ENCODE peak calls at places on chromosomes 5 and 9, in ten cellular contexts. C is dorsolateral prefrontal cortex; Y is transverse colon; T is tibial artery; W is psoas muscle; G is PC-3; V is body of pancreas; Q is GM23248; I is HCT116; O is CD4-positive, CD25-positive, alpha-beta regulatory T cell. R is an unnamed sample.

GRCh38 chr9:90285946-90286345 is 356.7 kb downstream of the DIRAS2 start:
- DNase-seq in C (no peak), Y (no peak), T (no peak), W (no peak), G (no peak), V (no peak), Q (no peak), I (no peak), O (no peak), R (no peak)

GRCh38 chr9:119811030-119811429 is 441.8 kb upstream of the BRINP1 start:
- DNase-seq in C (no peak), Y (no peak), T (no peak), W (no peak), G (no peak), V (no peak), Q (peak; percentile 97), I (no peak), O (no peak), R (no peak)

GRCh38 chr5:91020065-91020800 is 362.9 kb downstream of the ARRDC3 start:
- DNase-seq in C (no peak), Y (no peak), T (no peak), W (no peak), G (no peak), V (no peak), Q (peak; percentile 12), I (no peak), O (no peak), R (no peak)

GRCh38 chr9:26656003-26656940 is 236.3 kb downstream of the CAAP1 start:
- DNase-seq in C (no peak), Y (no peak), T (no peak), W (no peak), G (peak; percentile 44), V (no peak), Q (peak; percentile 49), I (peak; percentile 10), O (no peak), R (no peak)

GRCh38 chr5:155728857-155729683 is 597.9 kb upstream of the SGCD start:
- DNase-seq in C (peak; percentile 35), Y (no peak), T (no peak), W (peak; percentile 66), G (no peak), V (no peak), Q (peak; percentile 53), I (no peak), O (no peak), R (no peak)

GRCh38 chr5:138610468-138611294 is 35.5 kb upstream of the HSPA9 start:
- DNase-seq in C (peak; percentile 43), Y (no peak), T (no peak), W (peak; percentile 52), G (no peak), V (no peak), Q (peak; percentile 16), I (no peak), O (no peak), R (no peak)

GRCh38 chr5:129392681-129393080 is 67.4 kb upstream of the ADAMTS19 start:
- DNase-seq in C (no peak), Y (no peak), T (no peak), W (no peak), G (no peak), V (no peak), Q (no peak), I (no peak), O (no peak), R (no peak)

GRCh38 chr5:154308457-154309360 is 118.2 kb downstream of the GALNT10 start:
- DNase-seq in C (no peak), Y (no peak), T (no peak), W (no peak), G (peak; percentile 81), V (no peak), Q (peak; percentile 93), I (no peak), O (no peak), R (no peak)

GRCh38 chr5:131491749-131492148 is 143.3 kb downstream of the RAPGEF6 start:
- DNase-seq in C (no peak), Y (no peak), T (no peak), W (no peak), G (no peak), V (no peak), Q (peak; percentile 64), I (no peak), O (no peak), R (no peak)

GRCh38 chr5:136979131-136979530 is 520.0 kb downstream of the SPOCK1 start:
- DNase-seq in C (no peak), Y (no peak), T (no peak), W (no peak), G (no peak), V (no peak), Q (peak; percentile 6), I (no peak), O (no peak), R (no peak)

GRCh38 chr5:149261246-149261645 is 10.4 kb upstream of the AFAP1L1 start:
- DNase-seq in C (no peak), Y (no peak), T (no peak), W (no peak), G (no peak), V (no peak), Q (no peak), I (no peak), O (no peak), R (no peak)

GRCh38 chr5:8848362-8848761 is 697.5 kb downstream of the SEMA5A start:
- DNase-seq in C (no peak), Y (no peak), T (no peak), W (no peak), G (no peak), V (no peak), Q (no peak), I (no peak), O (no peak), R (no peak)

GRCh38 chr9:86700601-86701000 is 246.7 kb downstream of the GAS1 start:
- DNase-seq in C (peak; percentile 24), Y (peak; percentile 12), T (no peak), W (peak; percentile 69), G (no peak), V (peak; percentile 73), Q (peak; percentile 66), I (no peak), O (no peak), R (no peak)

GRCh38 chr9:35834260-35835215 is 5.5 kb downstream of the TMEM8B start:
- DNase-seq in C (no peak), Y (no peak), T (no peak), W (no peak), G (no peak), V (no peak), Q (no peak), I (no peak), O (no peak), R (no peak)

GRCh38 chr5:1502046-1502736 is 21.6 kb downstream of the LPCAT1 start:
- DNase-seq in C (no peak), Y (peak; percentile 41), T (peak; percentile 58), W (peak; percentile 74), G (no peak), V (no peak), Q (no peak), I (no peak), O (no peak), R (no peak)

GRCh38 chr9:115923410-115923809 is 230.2 kb upstream of the PAPPA start:
- DNase-seq in C (no peak), Y (no peak), T (no peak), W (no peak), G (no peak), V (no peak), Q (no peak), I (no peak), O (no peak), R (no peak)

GRCh38 chr9:111020594-111020993 is 17.7 kb downstream of the LPAR1 start:
- DNase-seq in C (no peak), Y (no peak), T (no peak), W (no peak), G (peak; percentile 72), V (no peak), Q (no peak), I (no peak), O (no peak), R (no peak)

GRCh38 chr5:134019636-134020035 is 14.9 kb upstream of the VDAC1 start:
- DNase-seq in C (no peak), Y (no peak), T (no peak), W (no peak), G (no peak), V (no peak), Q (no peak), I (no peak), O (no peak), R (no peak)
- H3K27ac ChIP-seq in C (no peak overlapping the region), Y (peak overlapping the region; percentile 82), T (no peak overlapping the region), W (no peak overlapping the region), G (peak overlapping the region; percentile 98), V (peak overlapping the region; percentile 63), Q (no peak overlapping the region), I (no peak overlapping the region), O (no peak overlapping the region), R (no peak overlapping the region)

DNA sequence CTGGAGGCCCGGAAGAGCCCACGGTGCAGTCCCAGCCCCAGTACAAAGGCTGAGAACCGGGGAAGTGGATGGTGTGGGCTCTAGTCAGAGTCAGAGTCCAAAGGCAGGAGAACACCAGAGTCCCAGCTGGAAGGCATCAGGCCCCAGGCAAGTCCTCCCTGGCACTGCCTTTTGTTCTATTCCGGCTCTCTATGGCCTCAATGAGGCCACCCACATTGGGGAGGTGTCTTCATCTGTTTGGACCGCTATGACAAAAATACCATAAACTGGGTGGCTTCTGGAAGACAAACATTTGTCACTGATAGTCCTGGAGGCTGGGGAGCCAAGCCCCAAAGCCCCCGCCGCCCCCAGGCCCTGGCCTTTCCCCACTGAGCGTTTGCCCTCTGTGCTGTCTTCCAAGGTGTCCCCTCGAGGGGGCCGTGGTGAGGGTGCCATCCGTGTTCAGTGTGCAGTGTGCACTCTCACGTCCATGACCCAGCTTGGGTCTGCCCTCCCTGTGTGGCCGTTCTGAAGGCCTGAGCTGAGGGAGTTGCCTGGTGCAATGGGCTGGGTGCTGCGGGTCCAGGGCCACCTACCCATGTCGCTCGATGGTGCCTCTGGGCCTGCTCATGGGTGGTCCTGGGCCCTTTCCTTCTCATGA is 99.1 kb upstream of the PPP1R26 start:
- DNase-seq in C (no peak), Y (no peak), T (no peak), W (no peak), G (no peak), V (no peak), Q (no peak), I (no peak), O (no peak), R (no peak)
- H3K27ac ChIP-seq in C (peak overlapping the region; percentile 46), Y (no peak overlapping the region), T (no peak overlapping the region), W (no peak overlapping the region), G (no peak overlapping the region), V (no peak overlapping the region), Q (no peak overlapping the region), I (no peak overlapping the region), O (no peak overlapping the region), R (no peak overlapping the region)

DNA sequence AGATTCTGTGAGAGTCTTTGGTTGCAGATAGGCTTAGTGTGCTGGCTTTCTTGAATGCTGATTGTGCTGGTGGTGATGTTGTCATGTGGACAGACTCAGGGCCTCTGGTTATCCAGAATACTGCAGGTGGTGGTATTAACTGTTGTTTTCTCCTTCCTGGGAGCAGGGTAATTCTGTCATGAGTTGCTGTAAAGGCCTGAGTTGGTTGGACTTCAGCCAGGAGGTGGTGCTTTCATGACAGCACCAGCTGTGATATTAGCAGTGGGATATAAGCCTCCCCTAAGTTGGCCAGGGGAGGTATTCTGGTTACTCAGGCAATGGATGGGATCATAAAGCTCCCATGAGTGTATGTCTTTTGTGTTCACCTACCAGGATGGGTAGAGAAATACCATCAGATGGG is 16.4 kb upstream of the RNF180 start:
- DNase-seq in C (no peak), Y (no peak), T (no peak), W (no peak), G (no peak), V (no peak), Q (no peak), I (no peak), O (no peak), R (no peak)
- H3K27ac ChIP-seq in C (no peak overlapping the region), Y (no peak overlapping the region), T (no peak overlapping the region), W (no peak overlapping the region), G (no peak overlapping the region), V (no peak overlapping the region), Q (no peak overlapping the region), I (no peak overlapping the region), O (no peak overlapping the region), R (no peak overlapping the region)

GRCh38 chr9:2014696-2015580 is at the start of gene SMARCA2:
- DNase-seq in C (peak; percentile 97), Y (peak; percentile 98), T (peak; percentile 98), W (peak; percentile 98), G (peak; percentile 93), V (peak; percentile 95), Q (peak; percentile 99), I (peak; percentile 84), O (peak; percentile 95), R (peak; percentile 98)
- H3K27ac ChIP-seq in C (peak within 1 kb of the TSS; percentile 97), Y (peak within 1 kb of the TSS; percentile 97), T (peak within 1 kb of the TSS; percentile 96), W (peak within 1 kb of the TSS; percentile 99), G (peak within 1 kb of the TSS; percentile 34), V (peak within 1 kb of the TSS; percentile 98), Q (peak within 1 kb of the TSS; percentile 87), I (no peak within 1 kb of the TSS), O (peak within 1 kb of the TSS; percentile 93), R (peak within 1 kb of the TSS; percentile 95)

R was measured in esophagus muscularis mucosa.